ENCODE peak calls at places on chromosomes 6 and 20, in five cellular contexts. One of them, this sample, is unnamed.

GRCh38 chr6:13513606-13514502 is 26.5 kb upstream of the GFOD1 start:
- DNase-seq in hippocampal formation: no peak
- DNase-seq in HT-29: no peak
- DNase-seq in CD4-positive, alpha-beta T cell: no peak
- DNase-seq in nephron progenitor cell: no peak
- DNase-seq in this sample: no peak

GRCh38 chr6:148944608-148945007 is 197.8 kb downstream of the UST start:
- DNase-seq in nephron progenitor cell: no peak
- DNase-seq in HT-29: no peak
- DNase-seq in CD4-positive, alpha-beta T cell: no peak
- DNase-seq in hippocampal formation: no peak
- DNase-seq in this sample: no peak

GRCh38 chr20:906703-907102 is 9.4 kb downstream of the ANGPT4 start:
- DNase-seq in hippocampal formation: no peak
- DNase-seq in HT-29: no peak
- DNase-seq in nephron progenitor cell: no peak
- DNase-seq in CD4-positive, alpha-beta T cell: no peak
- DNase-seq in this sample: no peak

GRCh38 chr6:71446084-71446869 is 157.7 kb downstream of the OGFRL1 start:
- DNase-seq in hippocampal formation: no peak
- DNase-seq in HT-29: no peak
- DNase-seq in nephron progenitor cell: no peak
- DNase-seq in CD4-positive, alpha-beta T cell: no peak
- DNase-seq in this sample: no peak

GRCh38 chr6:33201147-33201545 is 479 bp downstream of the SLC39A7 start:
- DNase-seq in HT-29: no peak
- DNase-seq in hippocampal formation: no peak
- DNase-seq in nephron progenitor cell: peak; percentile 35
- DNase-seq in CD4-positive, alpha-beta T cell: no peak
- DNase-seq in this sample: no peak

GRCh38 chr20:38752029-38752428 is 3.8 kb downstream of the ACTR5 start:
- DNase-seq in nephron progenitor cell: no peak
- DNase-seq in CD4-positive, alpha-beta T cell: no peak
- DNase-seq in HT-29: no peak
- DNase-seq in hippocampal formation: no peak
- DNase-seq in this sample: no peak

GRCh38 chr6:24340998-24341934 is 16.6 kb downstream of the DCDC2 start:
- DNase-seq in HT-29: no peak
- DNase-seq in CD4-positive, alpha-beta T cell: no peak
- DNase-seq in nephron progenitor cell: no peak
- DNase-seq in hippocampal formation: no peak
- DNase-seq in this sample: no peak

GRCh38 chr20:62360854-62361798 is 6.0 kb downstream of the LAMA5 start:
- DNase-seq in hippocampal formation: no peak
- DNase-seq in CD4-positive, alpha-beta T cell: no peak
- DNase-seq in nephron progenitor cell: no peak
- DNase-seq in HT-29: peak; percentile 82
- DNase-seq in this sample: no peak

GRCh38 chr6:5634525-5634924 is 372.2 kb downstream of the NRN1 start:
- DNase-seq in nephron progenitor cell: no peak
- DNase-seq in CD4-positive, alpha-beta T cell: no peak
- DNase-seq in HT-29: no peak
- DNase-seq in hippocampal formation: no peak
- DNase-seq in this sample: no peak

GRCh38 chr6:153138930-153139329 is 7.8 kb upstream of the RGS17 start:
- DNase-seq in CD4-positive, alpha-beta T cell: no peak
- DNase-seq in nephron progenitor cell: no peak
- DNase-seq in hippocampal formation: no peak
- DNase-seq in HT-29: no peak
- DNase-seq in this sample: no peak

GRCh38 chr6:93407186-93407585 is 12.2 kb downstream of the EPHA7 start:
- DNase-seq in nephron progenitor cell: no peak
- DNase-seq in CD4-positive, alpha-beta T cell: no peak
- DNase-seq in HT-29: peak; percentile 24
- DNase-seq in hippocampal formation: no peak
- DNase-seq in this sample: no peak

GRCh38 chr20:10077081-10077471 is 42.3 kb downstream of the ANKEF1 start:
- DNase-seq in hippocampal formation: no peak
- DNase-seq in CD4-positive, alpha-beta T cell: no peak
- DNase-seq in nephron progenitor cell: peak; percentile 11
- DNase-seq in HT-29: peak; percentile 32
- DNase-seq in this sample: no peak

GRCh38 chr6:48389146-48390043 is 278.4 kb upstream of the PTCHD4 start:
- DNase-seq in HT-29: peak; percentile 63
- DNase-seq in hippocampal formation: peak; percentile 5
- DNase-seq in nephron progenitor cell: no peak
- DNase-seq in CD4-positive, alpha-beta T cell: no peak
- DNase-seq in this sample: no peak

GRCh38 chr6:123418101-123418500 is 218.6 kb downstream of the TRDN start:
- DNase-seq in nephron progenitor cell: no peak
- DNase-seq in hippocampal formation: no peak
- DNase-seq in HT-29: no peak
- DNase-seq in CD4-positive, alpha-beta T cell: no peak
- DNase-seq in this sample: no peak

GRCh38 chr6:31474871-31475286 is 23.1 kb upstream of the MICB start:
- DNase-seq in nephron progenitor cell: peak; percentile 30
- DNase-seq in CD4-positive, alpha-beta T cell: no peak
- DNase-seq in HT-29: no peak
- DNase-seq in hippocampal formation: no peak
- DNase-seq in this sample: no peak

GRCh38 chr6:6748001-6748400 is 159.5 kb downstream of the LY86 start:
- DNase-seq in nephron progenitor cell: no peak
- DNase-seq in HT-29: no peak
- DNase-seq in CD4-positive, alpha-beta T cell: no peak
- DNase-seq in hippocampal formation: no peak
- DNase-seq in this sample: no peak

GRCh38 chr20:51193066-51193772 is 170.3 kb upstream of the KCNG1 start:
- DNase-seq in CD4-positive, alpha-beta T cell: no peak
- DNase-seq in HT-29: no peak
- DNase-seq in nephron progenitor cell: no peak
- DNase-seq in hippocampal formation: no peak
- DNase-seq in this sample: no peak

GRCh38 chr6:37321516-37321915 is 32.3 kb upstream of the RNF8 start:
- DNase-seq in hippocampal formation: no peak
- DNase-seq in CD4-positive, alpha-beta T cell: no peak
- DNase-seq in nephron progenitor cell: no peak
- DNase-seq in HT-29: no peak
- DNase-seq in this sample: no peak

GRCh38 chr20:25623225-25623735 is 534 bp downstream of the NANP start:
- DNase-seq in CD4-positive, alpha-beta T cell: peak; percentile 1
- DNase-seq in hippocampal formation: no peak
- DNase-seq in nephron progenitor cell: peak; percentile 37
- DNase-seq in HT-29: peak; percentile 71
- DNase-seq in this sample: no peak

GRCh38 chr6:170091639-170092579 is 199.0 kb downstream of the DLL1 start:
- DNase-seq in CD4-positive, alpha-beta T cell: no peak
- DNase-seq in nephron progenitor cell: no peak
- DNase-seq in HT-29: no peak
- DNase-seq in hippocampal formation: no peak
- DNase-seq in this sample: no peak

GRCh38 chr20:6767536-6768227 is at the start of gene BMP2:
- DNase-seq in CD4-positive, alpha-beta T cell: no peak
- DNase-seq in HT-29: peak; percentile 57
- DNase-seq in nephron progenitor cell: peak; percentile 74
- DNase-seq in hippocampal formation: peak; percentile 52
- DNase-seq in this sample: peak; percentile 55

GRCh38 chr20:2955257-2955950 is 82.1 kb downstream of the PTPRA start:
- DNase-seq in CD4-positive, alpha-beta T cell: no peak
- DNase-seq in hippocampal formation: peak; percentile 25
- DNase-seq in nephron progenitor cell: no peak
- DNase-seq in HT-29: no peak
- DNase-seq in this sample: no peak

This sample was measured in head of caudate nucleus.